ENCODE peak calls at places on chromosomes 7 and 10, in eight cellular contexts. H, L, U, N, D, R, V and O are unnamed samples.

GRCh38 chr10:3077940-3078630 is 10.7 kb downstream of the PFKP start:
- DNase-seq in L (no peak), D (no peak), N (no peak), U (no peak), R (no peak), V (peak), H (no peak), O (peak)

GRCh38 chr10:33327750-33328149 is 6.7 kb downstream of the NRP1 start:
- DNase-seq in D (no peak), V (no peak), R (no peak), L (no peak), N (no peak), U (no peak), H (no peak), O (no peak)

GRCh38 chr10:124152139-124152780 is 58.9 kb upstream of the CHST15 start:
- DNase-seq in D (no peak), N (peak), V (no peak), H (no peak), U (peak), R (no peak), L (peak), O (no peak)

GRCh38 chr7:37987732-37988131 is 67.3 kb downstream of the EPDR1 start:
- DNase-seq in V (no peak), D (no peak), L (no peak), N (no peak), H (no peak), U (no peak), R (no peak), O (no peak)

GRCh38 chr7:72268090-72268489 is 144.0 kb downstream of the CALN1 start:
- DNase-seq in U (no peak), R (no peak), V (no peak), L (no peak), H (no peak), D (no peak), N (no peak), O (no peak)

GRCh38 chr7:129875745-129876411 is 76.9 kb downstream of the UBE2H start:
- DNase-seq in H (no peak), N (no peak), L (no peak), R (no peak), V (no peak), D (no peak), U (no peak), O (no peak)

GRCh38 chr7:84245831-84246230 is 51.2 kb upstream of the SEMA3A start:
- DNase-seq in R (no peak), N (no peak), D (no peak), V (no peak), H (no peak), U (peak), L (no peak), O (no peak)

GRCh38 chr7:29091121-29091601 is 55.2 kb downstream of the CPVL start:
- DNase-seq in U (peak), H (no peak), V (no peak), N (peak), L (no peak), D (no peak), R (peak), O (no peak)

GRCh38 chr7:79547132-79547531 is 93.7 kb upstream of the MAGI2 start:
- DNase-seq in N (no peak), V (no peak), H (no peak), R (no peak), D (no peak), U (no peak), L (no peak), O (no peak)

GRCh38 chr10:29501692-29502091 is 133.1 kb downstream of the SVIL start:
- DNase-seq in U (no peak), D (no peak), N (no peak), V (no peak), H (no peak), L (no peak), R (no peak), O (no peak)

GRCh38 chr10:119667562-119668328 is 16.6 kb downstream of the BAG3 start:
- DNase-seq in V (peak), R (peak), N (peak), D (peak), L (no peak), H (no peak), U (peak), O (peak)

GRCh38 chr7:7819442-7820247 is 101.2 kb upstream of the RPA3 start:
- DNase-seq in U (no peak), V (no peak), L (no peak), R (no peak), H (no peak), D (no peak), N (no peak), O (no peak)

GRCh38 chr10:97422921-97423420 is 3.0 kb upstream of the PGAM1 start:
- DNase-seq in D (no peak), U (no peak), N (no peak), L (no peak), R (no peak), H (no peak), V (no peak), O (no peak)

GRCh38 chr7:106744507-106745180 is 83.7 kb upstream of the CCDC71L start:
- DNase-seq in H (no peak), R (no peak), N (no peak), V (peak), D (no peak), L (no peak), U (no peak), O (no peak)

GRCh38 chr7:105530126-105530525 is 1.9 kb upstream of the RINT1 start:
- DNase-seq in H (no peak), V (no peak), L (no peak), D (no peak), R (no peak), N (no peak), U (no peak), O (no peak)

GRCh38 chr10:77673086-77673485 is 35.5 kb upstream of the KCNMA1 start:
- DNase-seq in N (no peak), U (no peak), D (no peak), R (no peak), H (no peak), L (no peak), V (no peak), O (no peak)

GRCh38 chr7:70665997-70666396 is 465.9 kb upstream of the GALNT17 start:
- DNase-seq in R (no peak), U (no peak), N (no peak), V (no peak), D (no peak), H (no peak), L (no peak), O (no peak)

GRCh38 chr7:1669954-1670893 is at the start of gene ELFN1:
- DNase-seq in U (no peak), L (peak), N (peak), R (peak), H (peak), V (peak), D (peak), O (peak)

GRCh38 chr10:28180654-28181053 is 122.2 kb downstream of the MPP7 start:
- DNase-seq in N (no peak), U (no peak), R (no peak), H (no peak), D (no peak), V (no peak), L (no peak), O (no peak)

GRCh38 chr7:98286093-98286525 is 4.6 kb downstream of the BRI3 start:
- DNase-seq in N (peak), V (no peak), H (no peak), D (no peak), U (peak), L (no peak), R (no peak), O (no peak)

GRCh38 chr10:68342909-68343516 is 10.3 kb upstream of the PBLD start:
- DNase-seq in L (no peak), R (no peak), N (no peak), V (no peak), H (no peak), D (no peak), U (no peak), O (no peak)

GRCh38 chr7:4958477-4959301 is at the start of gene MMD2:
- DNase-seq in D (peak), H (no peak), N (no peak), U (no peak), L (no peak), R (no peak), V (peak), O (no peak)

GRCh38 chr10:17430647-17431355 is 23.6 kb downstream of the ST8SIA6 start:
- DNase-seq in D (peak), U (peak), V (peak), R (peak), N (peak), H (no peak), L (peak), O (peak)

GRCh38 chr7:106111671-106112117 is 418 bp downstream of the SYPL1 start:
- DNase-seq in R (no peak), N (peak), H (peak), V (no peak), D (peak), U (peak), L (no peak), O (no peak)

GRCh38 chr10:65194131-65194530 is 1672.9 kb downstream of the REEP3 start:
- DNase-seq in U (no peak), N (no peak), L (no peak), D (no peak), V (no peak), H (no peak), R (no peak), O (no peak)

GRCh38 chr7:51315393-51316261 is 982 bp downstream of the COBL start:
- DNase-seq in V (peak), H (peak), N (no peak), L (no peak), D (peak), U (no peak), R (peak), O (no peak)

GRCh38 chr7:29146082-29146706 is at the start of gene CPVL:
- DNase-seq in D (peak), V (peak), H (no peak), N (peak), L (no peak), U (peak), R (peak), O (peak)

GRCh38 chr7:104137511-104137910 is 70.3 kb downstream of the ORC5 start:
- DNase-seq in V (peak), L (no peak), D (no peak), H (no peak), N (no peak), U (no peak), R (no peak), O (no peak)

GRCh38 chr7:158957921-158958471 is 101.6 kb downstream of the DYNC2I1 start:
- DNase-seq in R (no peak), D (no peak), U (no peak), L (peak), V (no peak), N (no peak), H (no peak), O (no peak)

GRCh38 chr7:4166807-4167206 is 515.3 kb upstream of the FOXK1 start:
- DNase-seq in R (no peak), D (no peak), L (no peak), U (no peak), V (no peak), N (no peak), H (no peak), O (no peak)

GRCh38 chr10:4586756-4587155 is 239.3 kb upstream of the AKR1E2 start:
- DNase-seq in U (no peak), H (no peak), L (no peak), R (no peak), N (no peak), V (peak), D (no peak), O (no peak)

GRCh38 chr10:132858121-132859081 is 72.5 kb upstream of the NKX6-2 start:
- DNase-seq in H (no peak), R (no peak), D (no peak), V (no peak), N (no peak), L (peak), U (peak), O (no peak)

GRCh38 chr7:134448359-134449229 is 10.3 kb downstream of the AKR1B1 start:
- DNase-seq in H (no peak), U (no peak), D (no peak), N (no peak), R (no peak), L (no peak), V (no peak), O (no peak)